ENCODE peak calls at places on chromosomes 4 and X, in eight cellular contexts. W, S, H, D, J, F, O and T are unnamed samples.

GRCh38 chrX:48466696-48467095 is 3.4 kb downstream of the SLC38A5 start:
- DNase-seq in J (no peak), F (no peak), S (no peak), O (no peak), H (no peak), W (no peak), D (no peak), T (no peak)

GRCh38 chrX:113741744-113742143 is 842.1 kb upstream of the HTR2C start:
- DNase-seq in J (no peak), W (peak; percentile 50), H (no peak), S (no peak), F (no peak), D (no peak), O (peak; percentile 21), T (no peak)

GRCh38 chr4:1496116-1496642 is 89.9 kb upstream of the NKX1-1 start:
- DNase-seq in J (no peak), F (no peak), S (no peak), W (no peak), O (no peak), H (no peak), D (peak; percentile 6), T (no peak)

GRCh38 chr4:87669373-87669772 is 19.3 kb downstream of the DMP1 start:
- DNase-seq in W (no peak), H (no peak), F (no peak), D (no peak), O (no peak), J (no peak), S (no peak), T (no peak)

GRCh38 chr4:8835521-8836365 is 35.9 kb downstream of the HMX1 start:
- DNase-seq in O (no peak), F (no peak), W (no peak), J (no peak), S (no peak), D (peak; percentile 1), H (no peak), T (no peak)

GRCh38 chrX:56782791-56783449 is 53.9 kb downstream of the NBDY start:
- DNase-seq in F (no peak), D (no peak), H (no peak), O (no peak), J (no peak), W (no peak), S (no peak), T (no peak)

GRCh38 chrX:17986440-17986839 is 125.3 kb upstream of the RAI2 start:
- DNase-seq in H (no peak), S (no peak), J (no peak), W (no peak), F (no peak), O (no peak), D (no peak), T (no peak)

GRCh38 chrX:51697397-51697796 is 12.9 kb upstream of the CENPVL1 start:
- DNase-seq in S (no peak), O (no peak), J (no peak), F (no peak), W (no peak), D (no peak), H (no peak), T (no peak)

GRCh38 chrX:19689170-19689814 is 174.0 kb upstream of the MAP3K15 start:
- DNase-seq in H (no peak), W (no peak), F (no peak), D (no peak), O (no peak), S (no peak), J (no peak), T (no peak)

GRCh38 chr4:113179091-113179490 is 129.6 kb downstream of the ANK2 start:
- DNase-seq in D (no peak), J (no peak), O (no peak), H (no peak), S (no peak), F (no peak), W (no peak), T (no peak)

GRCh38 chrX:79159800-79160199 is 15.3 kb downstream of the GPR174 start:
- DNase-seq in O (no peak), D (no peak), W (no peak), S (no peak), F (no peak), H (no peak), J (no peak), T (no peak)

GRCh38 chr4:145481164-145481941 is at the start of gene SMAD1:
- DNase-seq in S (peak; percentile 48), D (no peak), F (peak; percentile 91), W (peak; percentile 94), J (peak; percentile 86), H (peak; percentile 86), O (peak; percentile 88), T (no peak)

GRCh38 chr4:78781086-78781630 is 5.0 kb downstream of the BMP2K start:
- DNase-seq in D (no peak), J (no peak), S (no peak), W (no peak), F (no peak), H (no peak), O (no peak), T (no peak)

GRCh38 chr4:181960384-181960783 is 282.8 kb upstream of the TENM3 start:
- DNase-seq in J (no peak), D (no peak), O (no peak), F (no peak), W (no peak), S (no peak), H (no peak), T (no peak)

GRCh38 chr4:164949448-164950118 is 27.9 kb downstream of the TRIM61 start:
- DNase-seq in O (no peak), F (no peak), H (no peak), J (no peak), W (no peak), D (no peak), S (no peak), T (no peak)

GRCh38 chr4:168612435-168613139 is 115.7 kb downstream of the PALLD start:
- DNase-seq in J (no peak), W (no peak), H (no peak), O (no peak), F (no peak), S (no peak), D (no peak), T (no peak)

GRCh38 chr4:2217726-2218125 is 24.2 kb downstream of the HAUS3 start:
- DNase-seq in J (no peak), F (no peak), H (no peak), W (no peak), D (no peak), O (no peak), S (no peak), T (no peak)

DNA sequence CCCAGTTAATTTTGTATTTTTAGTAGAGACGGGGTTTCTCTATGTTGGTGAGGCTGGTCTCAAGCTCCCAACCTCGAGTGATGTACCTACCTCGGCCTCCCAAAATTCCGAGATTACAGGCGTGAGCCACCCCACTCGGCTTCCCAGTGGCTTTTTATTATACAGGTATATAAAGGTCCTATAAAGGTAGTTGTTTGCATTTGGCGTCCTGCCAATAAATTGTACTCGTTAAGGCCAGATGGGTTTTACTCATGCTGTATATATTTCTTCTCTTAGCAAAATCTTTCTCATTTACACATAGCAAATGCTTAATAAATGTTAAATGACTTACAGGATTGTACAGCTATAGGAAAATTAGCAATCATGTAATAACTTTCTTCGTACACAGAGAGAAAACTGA is 6.9 kb downstream of the SHROOM3 start:
- DNase-seq in D (no peak), S (no peak), O (no peak), H (no peak), W (no peak), J (no peak), F (no peak), T (no peak)
- H3K9me3 ChIP-seq in D (no peaks in the 10 kb centered on the region), S (no peaks in the 10 kb centered on the region), O (no peaks in the 10 kb centered on the region), H (no peaks in the 10 kb centered on the region), W (no peaks in the 10 kb centered on the region), J (no peaks in the 10 kb centered on the region), F (no peaks in the 10 kb centered on the region), T (no peaks in the 10 kb centered on the region)

GRCh38 chrX:65300104-65300809 is 234.3 kb downstream of the LAS1L start:
- DNase-seq in W (no peak), S (no peak), H (no peak), J (no peak), F (no peak), O (no peak), D (no peak), T (no peak)
- H3K9me3 ChIP-seq in W (no peaks in the 10 kb centered on the region), S (peaks cover 6% of the 10 kb centered on the region), H (no peaks in the 10 kb centered on the region), J (no peaks in the 10 kb centered on the region), F (no peaks in the 10 kb centered on the region), O (no peaks in the 10 kb centered on the region), D (no peaks in the 10 kb centered on the region), T (peaks cover 48% of the 10 kb centered on the region)

DNA sequence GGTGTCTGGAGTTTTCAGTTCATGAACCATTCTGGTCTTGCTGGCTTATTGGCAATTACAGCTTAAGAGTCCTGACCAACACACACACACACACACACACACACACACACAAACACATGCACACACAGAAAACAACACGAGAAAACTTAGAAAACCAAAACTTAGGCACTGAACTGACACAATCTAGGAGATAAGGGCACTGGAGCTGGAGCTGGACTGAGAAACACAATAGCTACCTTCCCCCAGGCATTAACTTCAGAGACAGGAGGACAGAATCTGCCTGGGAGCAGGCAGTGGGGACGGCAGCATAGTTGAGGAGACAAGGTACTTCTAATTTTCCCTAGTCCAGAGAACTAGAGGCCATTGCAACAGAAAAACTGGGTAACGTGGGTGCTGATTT is 62.3 kb downstream of the LNX1 start:
- DNase-seq in J (no peak), O (no peak), F (no peak), S (no peak), H (no peak), D (no peak), W (no peak), T (no peak)
- H3K9me3 ChIP-seq in J (no peaks in the 10 kb centered on the region), O (no peaks in the 10 kb centered on the region), F (no peaks in the 10 kb centered on the region), S (no peaks in the 10 kb centered on the region), H (no peaks in the 10 kb centered on the region), D (no peaks in the 10 kb centered on the region), W (no peaks in the 10 kb centered on the region), T (no peaks in the 10 kb centered on the region)

GRCh38 chrX:41449138-41449537 is 2.0 kb downstream of the NYX start:
- DNase-seq in D (no peak), J (no peak), W (no peak), H (no peak), S (no peak), O (no peak), F (no peak), T (no peak)

GRCh38 chrX:41452972-41453371 is 5.8 kb downstream of the NYX start:
- DNase-seq in W (no peak), D (no peak), S (no peak), F (no peak), H (no peak), O (no peak), J (no peak), T (no peak)

GRCh38 chrX:41449615-41450014 is 2.5 kb downstream of the NYX start:
- DNase-seq in O (no peak), F (peak; percentile 6), J (no peak), S (no peak), W (peak; percentile 83), D (no peak), H (peak; percentile 24), T (no peak)

GRCh38 chrX:41447897-41448296 is 754 bp downstream of the NYX start:
- DNase-seq in H (no peak), D (no peak), W (no peak), J (no peak), O (no peak), F (no peak), S (no peak), T (no peak)

DNA sequence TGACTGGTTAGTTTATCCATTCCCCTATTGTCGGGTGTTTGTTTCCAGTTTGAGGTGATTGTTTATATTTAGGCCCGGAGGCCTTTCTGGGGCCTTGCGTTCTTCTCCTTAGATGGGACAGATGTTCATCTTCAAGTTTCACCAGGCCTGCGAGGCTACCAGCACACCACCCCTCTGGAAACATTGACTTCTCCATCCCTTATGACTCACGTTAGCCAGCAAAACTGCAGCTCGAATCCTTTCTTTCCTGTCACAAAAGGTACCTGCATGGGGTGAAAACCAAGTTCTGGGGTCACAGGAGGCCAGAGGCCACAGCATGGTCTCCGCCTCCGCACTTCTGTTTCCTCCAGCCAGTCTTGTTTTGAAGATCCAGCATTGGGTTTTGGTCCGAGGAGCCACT is 5.4 kb downstream of the NYX start:
- DNase-seq in H (no peak), D (no peak), J (no peak), W (no peak), S (no peak), F (no peak), O (no peak), T (no peak)
- H3K9me3 ChIP-seq in H (no peaks in the 10 kb centered on the region), D (no peaks in the 10 kb centered on the region), J (no peaks in the 10 kb centered on the region), W (no peaks in the 10 kb centered on the region), S (no peaks in the 10 kb centered on the region), F (no peaks in the 10 kb centered on the region), O (no peaks in the 10 kb centered on the region), T (no peaks in the 10 kb centered on the region)